ENCODE peak calls at places on chromosome 6, in ten cellular contexts. One of them, this sample, is unnamed.

GRCh38 chr6:41345901-41346300 is 10.5 kb downstream of the NCR2 start:
- DNase-seq in fibroblast of lung: no peak
- DNase-seq in fibroblast of mammary gland: no peak
- DNase-seq in cardiac fibroblast: no peak
- DNase-seq in prostate gland: no peak
- DNase-seq in stomach: no peak
- DNase-seq in fibroblast of villous mesenchyme: no peak
- DNase-seq in thoracic aorta: no peak
- DNase-seq in GM12864: no peak
- DNase-seq in lower lobe of right lung: no peak
- DNase-seq in this sample: no peak

GRCh38 chr6:112030206-112030932 is 23.5 kb upstream of the CCN6 start:
- DNase-seq in fibroblast of lung: no peak
- DNase-seq in fibroblast of mammary gland: no peak
- DNase-seq in cardiac fibroblast: no peak
- DNase-seq in prostate gland: no peak
- DNase-seq in stomach: no peak
- DNase-seq in fibroblast of villous mesenchyme: no peak
- DNase-seq in thoracic aorta: no peak
- DNase-seq in GM12864: no peak
- DNase-seq in lower lobe of right lung: no peak
- DNase-seq in this sample: no peak

GRCh38 chr6:49541936-49542335 is 8.5 kb upstream of the C6orf141 start:
- DNase-seq in fibroblast of lung: peak
- DNase-seq in fibroblast of mammary gland: peak
- DNase-seq in cardiac fibroblast: peak
- DNase-seq in prostate gland: no peak
- DNase-seq in stomach: no peak
- DNase-seq in fibroblast of villous mesenchyme: no peak
- DNase-seq in thoracic aorta: no peak
- DNase-seq in GM12864: no peak
- DNase-seq in lower lobe of right lung: no peak
- DNase-seq in this sample: peak

GRCh38 chr6:16690244-16691142 is 70.8 kb downstream of the ATXN1 start:
- DNase-seq in fibroblast of lung: peak
- DNase-seq in fibroblast of mammary gland: peak
- DNase-seq in cardiac fibroblast: peak
- DNase-seq in prostate gland: no peak
- DNase-seq in stomach: no peak
- DNase-seq in fibroblast of villous mesenchyme: peak
- DNase-seq in thoracic aorta: no peak
- DNase-seq in GM12864: no peak
- DNase-seq in lower lobe of right lung: no peak
- DNase-seq in this sample: peak

GRCh38 chr6:33455051-33455450 is 675 bp downstream of the ZBTB9 start:
- DNase-seq in fibroblast of lung: no peak
- DNase-seq in fibroblast of mammary gland: no peak
- DNase-seq in cardiac fibroblast: no peak
- DNase-seq in prostate gland: no peak
- DNase-seq in stomach: no peak
- DNase-seq in fibroblast of villous mesenchyme: no peak
- DNase-seq in thoracic aorta: no peak
- DNase-seq in GM12864: no peak
- DNase-seq in lower lobe of right lung: no peak
- DNase-seq in this sample: no peak

GRCh38 chr6:20840675-20841074 is 306.4 kb downstream of the CDKAL1 start:
- DNase-seq in fibroblast of lung: peak
- DNase-seq in fibroblast of mammary gland: peak
- DNase-seq in cardiac fibroblast: peak
- DNase-seq in prostate gland: no peak
- DNase-seq in stomach: no peak
- DNase-seq in fibroblast of villous mesenchyme: peak
- DNase-seq in thoracic aorta: no peak
- DNase-seq in GM12864: no peak
- DNase-seq in lower lobe of right lung: no peak
- DNase-seq in this sample: peak

GRCh38 chr6:158783167-158783450 is 36.1 kb downstream of the EZR start:
- DNase-seq in fibroblast of lung: no peak
- DNase-seq in fibroblast of mammary gland: no peak
- DNase-seq in cardiac fibroblast: no peak
- DNase-seq in prostate gland: no peak
- DNase-seq in stomach: peak
- DNase-seq in fibroblast of villous mesenchyme: no peak
- DNase-seq in thoracic aorta: no peak
- DNase-seq in GM12864: no peak
- DNase-seq in lower lobe of right lung: no peak
- DNase-seq in this sample: no peak

GRCh38 chr6:158044525-158044888 is 62.8 kb downstream of the SYNJ2 start:
- DNase-seq in fibroblast of lung: no peak
- DNase-seq in fibroblast of mammary gland: no peak
- DNase-seq in cardiac fibroblast: no peak
- DNase-seq in prostate gland: no peak
- DNase-seq in stomach: no peak
- DNase-seq in fibroblast of villous mesenchyme: peak
- DNase-seq in thoracic aorta: no peak
- DNase-seq in GM12864: no peak
- DNase-seq in lower lobe of right lung: no peak
- DNase-seq in this sample: no peak

DNA sequence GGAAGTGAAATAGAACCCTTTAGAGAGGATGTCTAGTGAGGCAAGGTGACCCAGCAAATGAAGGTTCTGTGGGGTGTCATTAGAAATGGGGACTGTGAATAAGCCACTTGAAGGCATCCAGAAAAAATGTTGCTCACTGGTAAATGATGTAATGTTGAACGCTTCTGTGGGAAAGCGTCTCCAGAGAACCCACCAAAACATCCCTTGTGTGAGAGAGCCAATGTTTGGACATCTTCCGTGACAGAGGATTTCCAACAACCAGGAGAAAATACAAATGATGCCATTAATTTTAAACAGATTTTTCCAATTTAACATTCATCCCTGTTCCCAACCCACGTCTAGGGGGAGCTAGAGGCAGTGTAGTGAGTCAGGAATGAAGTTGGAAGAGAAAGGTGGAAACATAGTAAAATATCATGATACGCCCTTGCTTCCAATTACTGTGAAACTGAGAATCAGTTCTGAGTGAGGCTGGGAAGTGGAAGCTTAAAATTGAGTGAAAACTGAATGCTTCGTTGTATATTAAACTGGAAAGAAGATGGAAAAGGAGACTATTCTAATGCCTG is 584.2 kb downstream of the CD109 start:
- DNase-seq in fibroblast of lung: no peak
- DNase-seq in fibroblast of mammary gland: peak
- DNase-seq in cardiac fibroblast: peak
- DNase-seq in prostate gland: no peak
- DNase-seq in stomach: no peak
- DNase-seq in fibroblast of villous mesenchyme: no peak
- DNase-seq in thoracic aorta: no peak
- DNase-seq in GM12864: no peak
- DNase-seq in lower lobe of right lung: no peak
- DNase-seq in this sample: no peak
- TF ChIP-seq CTCF in fibroblast of lung: no peak
- TF ChIP-seq CTCF in fibroblast of mammary gland: peak
- TF ChIP-seq CTCF in cardiac fibroblast: peak
- TF ChIP-seq CTCF in prostate gland: no peak
- TF ChIP-seq CTCF in stomach: no peak
- TF ChIP-seq CTCF in fibroblast of villous mesenchyme: no peak
- TF ChIP-seq CTCF in thoracic aorta: no peak
- TF ChIP-seq CTCF in GM12864: no peak
- TF ChIP-seq CTCF in lower lobe of right lung: peak
- TF ChIP-seq CTCF in this sample: peak

GRCh38 chr6:150088481-150089154 is 19.7 kb upstream of the ULBP3 start:
- DNase-seq in fibroblast of lung: no peak
- DNase-seq in fibroblast of mammary gland: no peak
- DNase-seq in cardiac fibroblast: no peak
- DNase-seq in prostate gland: no peak
- DNase-seq in stomach: no peak
- DNase-seq in fibroblast of villous mesenchyme: no peak
- DNase-seq in thoracic aorta: no peak
- DNase-seq in GM12864: no peak
- DNase-seq in lower lobe of right lung: no peak
- DNase-seq in this sample: no peak

GRCh38 chr6:150090328-150090727 is 21.4 kb upstream of the ULBP3 start:
- DNase-seq in fibroblast of lung: no peak
- DNase-seq in fibroblast of mammary gland: no peak
- DNase-seq in cardiac fibroblast: no peak
- DNase-seq in prostate gland: no peak
- DNase-seq in stomach: no peak
- DNase-seq in fibroblast of villous mesenchyme: no peak
- DNase-seq in thoracic aorta: no peak
- DNase-seq in GM12864: no peak
- DNase-seq in lower lobe of right lung: no peak
- DNase-seq in this sample: no peak

GRCh38 chr6:150084426-150084825 is 15.5 kb upstream of the ULBP3 start:
- DNase-seq in fibroblast of lung: no peak
- DNase-seq in fibroblast of mammary gland: no peak
- DNase-seq in cardiac fibroblast: no peak
- DNase-seq in prostate gland: no peak
- DNase-seq in stomach: no peak
- DNase-seq in fibroblast of villous mesenchyme: no peak
- DNase-seq in thoracic aorta: no peak
- DNase-seq in GM12864: no peak
- DNase-seq in lower lobe of right lung: no peak
- DNase-seq in this sample: no peak

GRCh38 chr6:150086026-150086425 is 17.1 kb upstream of the ULBP3 start:
- DNase-seq in fibroblast of lung: no peak
- DNase-seq in fibroblast of mammary gland: no peak
- DNase-seq in cardiac fibroblast: no peak
- DNase-seq in prostate gland: no peak
- DNase-seq in stomach: no peak
- DNase-seq in fibroblast of villous mesenchyme: no peak
- DNase-seq in thoracic aorta: no peak
- DNase-seq in GM12864: no peak
- DNase-seq in lower lobe of right lung: no peak
- DNase-seq in this sample: no peak

DNA sequence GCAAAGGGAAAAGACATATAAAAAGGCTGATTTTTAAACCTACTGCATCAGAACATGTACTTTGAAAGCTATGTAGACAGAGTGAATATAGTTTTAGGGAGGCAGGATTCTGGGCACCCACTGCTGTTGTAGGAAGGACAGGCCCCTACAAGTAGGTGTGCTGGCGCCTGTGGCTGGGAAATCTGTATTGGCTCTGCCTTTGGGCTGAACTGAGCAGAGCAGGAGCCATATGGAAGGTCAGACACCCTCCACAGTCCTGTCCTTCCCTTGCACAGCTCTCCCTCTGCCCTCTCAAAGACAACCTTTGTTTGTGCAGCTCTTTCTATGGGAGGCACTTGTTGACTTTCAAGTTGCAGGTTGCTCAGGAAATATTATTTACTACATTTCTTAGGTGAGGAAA is 18.4 kb upstream of the ULBP3 start:
- DNase-seq in fibroblast of lung: no peak
- DNase-seq in fibroblast of mammary gland: no peak
- DNase-seq in cardiac fibroblast: no peak
- DNase-seq in prostate gland: no peak
- DNase-seq in stomach: no peak
- DNase-seq in fibroblast of villous mesenchyme: no peak
- DNase-seq in thoracic aorta: no peak
- DNase-seq in GM12864: no peak
- DNase-seq in lower lobe of right lung: no peak
- DNase-seq in this sample: no peak
- H3K4me3 ChIP-seq in fibroblast of lung: no peak
- H3K4me3 ChIP-seq in fibroblast of mammary gland: no peak
- H3K4me3 ChIP-seq in cardiac fibroblast: no peak
- H3K4me3 ChIP-seq in prostate gland: no peak
- H3K4me3 ChIP-seq in stomach: no peak
- H3K4me3 ChIP-seq in fibroblast of villous mesenchyme: no peak
- H3K4me3 ChIP-seq in thoracic aorta: no peak
- H3K4me3 ChIP-seq in GM12864: no peak
- H3K4me3 ChIP-seq in lower lobe of right lung: no peak
- H3K4me3 ChIP-seq in this sample: no peak

GRCh38 chr6:13189710-13190109 is 138.6 kb downstream of the TBC1D7 start:
- DNase-seq in fibroblast of lung: no peak
- DNase-seq in fibroblast of mammary gland: no peak
- DNase-seq in cardiac fibroblast: no peak
- DNase-seq in prostate gland: no peak
- DNase-seq in stomach: no peak
- DNase-seq in fibroblast of villous mesenchyme: no peak
- DNase-seq in thoracic aorta: no peak
- DNase-seq in GM12864: no peak
- DNase-seq in lower lobe of right lung: no peak
- DNase-seq in this sample: no peak

GRCh38 chr6:13191461-13191860 is 136.9 kb downstream of the TBC1D7 start:
- DNase-seq in fibroblast of lung: no peak
- DNase-seq in fibroblast of mammary gland: no peak
- DNase-seq in cardiac fibroblast: no peak
- DNase-seq in prostate gland: no peak
- DNase-seq in stomach: no peak
- DNase-seq in fibroblast of villous mesenchyme: no peak
- DNase-seq in thoracic aorta: no peak
- DNase-seq in GM12864: no peak
- DNase-seq in lower lobe of right lung: no peak
- DNase-seq in this sample: no peak

GRCh38 chr6:13190391-13190790 is 137.9 kb downstream of the TBC1D7 start:
- DNase-seq in fibroblast of lung: peak
- DNase-seq in fibroblast of mammary gland: peak
- DNase-seq in cardiac fibroblast: no peak
- DNase-seq in prostate gland: no peak
- DNase-seq in stomach: no peak
- DNase-seq in fibroblast of villous mesenchyme: no peak
- DNase-seq in thoracic aorta: no peak
- DNase-seq in GM12864: no peak
- DNase-seq in lower lobe of right lung: no peak
- DNase-seq in this sample: no peak

GRCh38 chr6:13195826-13196225 is 132.5 kb downstream of the TBC1D7 start:
- DNase-seq in fibroblast of lung: no peak
- DNase-seq in fibroblast of mammary gland: no peak
- DNase-seq in cardiac fibroblast: no peak
- DNase-seq in prostate gland: no peak
- DNase-seq in stomach: no peak
- DNase-seq in fibroblast of villous mesenchyme: no peak
- DNase-seq in thoracic aorta: no peak
- DNase-seq in GM12864: no peak
- DNase-seq in lower lobe of right lung: no peak
- DNase-seq in this sample: no peak

DNA sequence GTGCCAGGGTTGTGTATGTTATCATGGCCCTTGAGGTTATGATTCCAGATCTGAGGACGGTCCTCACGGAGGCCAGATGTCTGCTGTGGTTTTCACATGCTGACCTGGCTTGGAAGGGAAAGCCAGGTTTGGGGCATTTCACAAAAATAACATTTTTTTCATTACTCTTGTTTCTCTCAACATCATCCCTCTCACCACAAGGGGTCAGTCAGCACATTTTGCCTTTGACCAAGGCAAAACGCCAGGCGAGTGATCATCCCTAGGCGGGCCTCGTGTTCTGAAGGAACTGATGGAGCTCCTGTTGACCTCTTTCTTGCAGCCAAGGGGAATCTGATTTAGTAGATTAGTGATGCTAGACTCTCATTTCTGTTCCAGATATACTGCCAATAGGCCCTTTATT is 133.5 kb downstream of the TBC1D7 start:
- DNase-seq in fibroblast of lung: peak
- DNase-seq in fibroblast of mammary gland: peak
- DNase-seq in cardiac fibroblast: peak
- DNase-seq in prostate gland: peak
- DNase-seq in stomach: peak
- DNase-seq in fibroblast of villous mesenchyme: peak
- DNase-seq in thoracic aorta: no peak
- DNase-seq in GM12864: peak
- DNase-seq in lower lobe of right lung: peak
- DNase-seq in this sample: peak
- TF ChIP-seq CTCF in fibroblast of lung: peak
- TF ChIP-seq CTCF in fibroblast of mammary gland: peak
- TF ChIP-seq CTCF in cardiac fibroblast: peak
- TF ChIP-seq CTCF in prostate gland: peak
- TF ChIP-seq CTCF in stomach: peak
- TF ChIP-seq CTCF in fibroblast of villous mesenchyme: peak
- TF ChIP-seq CTCF in thoracic aorta: peak
- TF ChIP-seq CTCF in GM12864: peak
- TF ChIP-seq CTCF in lower lobe of right lung: peak
- TF ChIP-seq CTCF in this sample: peak

DNA sequence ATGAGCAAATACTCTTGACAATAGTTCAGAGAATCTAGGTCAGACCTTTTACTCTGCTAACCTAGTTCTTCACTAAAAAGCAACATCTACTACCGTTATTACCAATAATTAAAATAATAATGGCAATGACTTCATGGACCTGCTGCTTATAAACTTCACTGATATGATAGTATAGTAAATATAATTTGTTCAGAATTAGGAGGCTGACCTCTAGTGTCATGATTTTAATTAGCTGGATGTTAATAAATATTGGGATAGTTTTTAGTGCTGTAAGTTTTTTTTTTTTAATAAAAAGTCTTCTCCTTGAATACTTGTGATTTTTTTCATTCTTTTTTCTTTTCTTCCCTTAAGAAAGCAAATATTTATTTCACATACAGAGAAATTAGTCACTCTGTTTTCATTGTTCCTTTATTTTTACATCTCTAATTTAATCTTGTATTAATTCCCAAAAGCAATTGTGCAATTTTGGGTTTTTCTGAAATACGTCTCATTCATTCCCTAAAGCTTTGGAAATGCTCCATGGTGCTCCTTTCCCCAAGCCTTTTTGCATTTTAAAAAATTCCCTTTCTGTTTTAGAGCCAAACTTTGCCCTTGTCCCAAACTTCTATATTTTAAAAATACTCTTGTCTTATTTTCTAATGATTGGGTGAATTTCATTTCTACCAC is 46.6 kb upstream of the UST start:
- DNase-seq in fibroblast of lung: no peak
- DNase-seq in fibroblast of mammary gland: peak
- DNase-seq in cardiac fibroblast: peak
- DNase-seq in prostate gland: no peak
- DNase-seq in stomach: no peak
- DNase-seq in fibroblast of villous mesenchyme: peak
- DNase-seq in thoracic aorta: no peak
- DNase-seq in GM12864: no peak
- DNase-seq in lower lobe of right lung: no peak
- DNase-seq in this sample: peak
- H3K4me3 ChIP-seq in fibroblast of lung: peak
- H3K4me3 ChIP-seq in fibroblast of mammary gland: peak
- H3K4me3 ChIP-seq in cardiac fibroblast: peak
- H3K4me3 ChIP-seq in prostate gland: peak
- H3K4me3 ChIP-seq in stomach: peak
- H3K4me3 ChIP-seq in fibroblast of villous mesenchyme: peak
- H3K4me3 ChIP-seq in thoracic aorta: peak
- H3K4me3 ChIP-seq in GM12864: peak
- H3K4me3 ChIP-seq in lower lobe of right lung: peak
- H3K4me3 ChIP-seq in this sample: peak